ENCODE peak calls at places on chromosomes 5 and 9, in seven cellular contexts. Z, L, K, C, B, N and I are unnamed samples.

GRCh38 chr5:15243301-15244020 is 256.5 kb upstream of the FBXL7 start:
- DNase-seq in Z (no peak), K (no peak), B (no peak), L (no peak), N (no peak), C (no peak), I (no peak)

GRCh38 chr5:133398646-133399081 is 213.7 kb downstream of the FSTL4 start:
- DNase-seq in L (peak), B (no peak), N (no peak), K (peak), Z (no peak), C (no peak), I (no peak)

GRCh38 chr9:133443248-133443647 is 16.5 kb upstream of the CACFD1 start:
- DNase-seq in Z (no peak), N (no peak), C (no peak), B (no peak), K (no peak), L (no peak), I (no peak)

GRCh38 chr5:98069876-98070512 is 703.5 kb upstream of the RGMB start:
- DNase-seq in N (no peak), Z (no peak), C (no peak), B (no peak), K (no peak), L (no peak), I (no peak)

GRCh38 chr9:35749515-35750255 is 598 bp downstream of the RGP1 start:
- DNase-seq in L (peak), Z (no peak), C (peak), B (no peak), N (no peak), K (peak), I (no peak)

GRCh38 chr9:91307279-91307678 is 54.4 kb downstream of the AUH start:
- DNase-seq in Z (no peak), K (no peak), L (no peak), N (no peak), C (no peak), B (no peak), I (no peak)

GRCh38 chr5:31757813-31758212 is 118.9 kb downstream of the PDZD2 start:
- DNase-seq in L (no peak), K (no peak), Z (no peak), C (no peak), N (no peak), B (no peak), I (no peak)

GRCh38 chr5:133554279-133554678 is 58.1 kb downstream of the FSTL4 start:
- DNase-seq in K (no peak), L (no peak), C (no peak), B (no peak), N (no peak), Z (no peak), I (no peak)

GRCh38 chr9:70411930-70412677 is 2.4 kb downstream of the KLF9 start:
- DNase-seq in L (peak), C (peak), B (no peak), Z (peak), K (peak), N (peak), I (peak)

GRCh38 chr5:123119334-123119986 is 30.4 kb downstream of the PRDM6 start:
- DNase-seq in K (no peak), C (no peak), N (no peak), Z (no peak), L (peak), B (peak), I (no peak)